ENCODE peak calls at places on chromosomes 16 and 17, in eight cellular contexts. One of them, this sample, is unnamed.

GRCh38 chr17:64006361-64007088 is 8.4 kb downstream of the PRR29 start:
- DNase-seq in stimulated activated CD4-positive, alpha-beta T cell treated with anti-CD3 and anti-CD28 coated beads, Interleukin-2, amount 100 ng/mL, for 48 hours: no peak
- DNase-seq in hepatic stellate cell: peak
- DNase-seq in stimulated activated CD8-positive, alpha-beta memory T cell treated with anti-CD3 and anti-CD28 coated beads, Interleukin-4, amount 100 ng/mL, for 1 hour: no peak
- DNase-seq in effector memory CD8-positive, alpha-beta T cell: no peak
- DNase-seq in IMR-90: no peak
- DNase-seq in heart right ventricle: peak
- DNase-seq in hippocampal formation: no peak
- DNase-seq in this sample: no peak

GRCh38 chr16:86088287-86088686 is 189.3 kb downstream of the IRF8 start:
- DNase-seq in stimulated activated CD4-positive, alpha-beta T cell treated with anti-CD3 and anti-CD28 coated beads, Interleukin-2, amount 100 ng/mL, for 48 hours: no peak
- DNase-seq in hepatic stellate cell: no peak
- DNase-seq in stimulated activated CD8-positive, alpha-beta memory T cell treated with anti-CD3 and anti-CD28 coated beads, Interleukin-4, amount 100 ng/mL, for 1 hour: no peak
- DNase-seq in effector memory CD8-positive, alpha-beta T cell: no peak
- DNase-seq in IMR-90: peak
- DNase-seq in heart right ventricle: no peak
- DNase-seq in hippocampal formation: no peak
- DNase-seq in this sample: no peak

GRCh38 chr16:4347010-4347409 is 4.1 kb downstream of the PAM16 start:
- DNase-seq in stimulated activated CD4-positive, alpha-beta T cell treated with anti-CD3 and anti-CD28 coated beads, Interleukin-2, amount 100 ng/mL, for 48 hours: no peak
- DNase-seq in hepatic stellate cell: no peak
- DNase-seq in stimulated activated CD8-positive, alpha-beta memory T cell treated with anti-CD3 and anti-CD28 coated beads, Interleukin-4, amount 100 ng/mL, for 1 hour: no peak
- DNase-seq in effector memory CD8-positive, alpha-beta T cell: no peak
- DNase-seq in IMR-90: no peak
- DNase-seq in heart right ventricle: no peak
- DNase-seq in hippocampal formation: no peak
- DNase-seq in this sample: no peak

GRCh38 chr16:67409631-67410030 is 6.6 kb downstream of the ZDHHC1 start:
- DNase-seq in stimulated activated CD4-positive, alpha-beta T cell treated with anti-CD3 and anti-CD28 coated beads, Interleukin-2, amount 100 ng/mL, for 48 hours: no peak
- DNase-seq in hepatic stellate cell: no peak
- DNase-seq in stimulated activated CD8-positive, alpha-beta memory T cell treated with anti-CD3 and anti-CD28 coated beads, Interleukin-4, amount 100 ng/mL, for 1 hour: no peak
- DNase-seq in effector memory CD8-positive, alpha-beta T cell: no peak
- DNase-seq in IMR-90: no peak
- DNase-seq in heart right ventricle: no peak
- DNase-seq in hippocampal formation: no peak
- DNase-seq in this sample: no peak

GRCh38 chr16:2473425-2473926 is 1.5 kb upstream of the TBC1D24 start:
- DNase-seq in stimulated activated CD4-positive, alpha-beta T cell treated with anti-CD3 and anti-CD28 coated beads, Interleukin-2, amount 100 ng/mL, for 48 hours: no peak
- DNase-seq in hepatic stellate cell: no peak
- DNase-seq in stimulated activated CD8-positive, alpha-beta memory T cell treated with anti-CD3 and anti-CD28 coated beads, Interleukin-4, amount 100 ng/mL, for 1 hour: no peak
- DNase-seq in effector memory CD8-positive, alpha-beta T cell: no peak
- DNase-seq in IMR-90: no peak
- DNase-seq in heart right ventricle: no peak
- DNase-seq in hippocampal formation: no peak
- DNase-seq in this sample: no peak

GRCh38 chr17:75785016-75785769 is 587 bp downstream of the UNK start:
- DNase-seq in stimulated activated CD4-positive, alpha-beta T cell treated with anti-CD3 and anti-CD28 coated beads, Interleukin-2, amount 100 ng/mL, for 48 hours: peak
- DNase-seq in hepatic stellate cell: peak
- DNase-seq in stimulated activated CD8-positive, alpha-beta memory T cell treated with anti-CD3 and anti-CD28 coated beads, Interleukin-4, amount 100 ng/mL, for 1 hour: no peak
- DNase-seq in effector memory CD8-positive, alpha-beta T cell: peak
- DNase-seq in IMR-90: peak
- DNase-seq in heart right ventricle: peak
- DNase-seq in hippocampal formation: peak
- DNase-seq in this sample: no peak

GRCh38 chr16:77974883-77975282 is 47.5 kb upstream of the CLEC3A start:
- DNase-seq in stimulated activated CD4-positive, alpha-beta T cell treated with anti-CD3 and anti-CD28 coated beads, Interleukin-2, amount 100 ng/mL, for 48 hours: no peak
- DNase-seq in hepatic stellate cell: no peak
- DNase-seq in stimulated activated CD8-positive, alpha-beta memory T cell treated with anti-CD3 and anti-CD28 coated beads, Interleukin-4, amount 100 ng/mL, for 1 hour: no peak
- DNase-seq in effector memory CD8-positive, alpha-beta T cell: no peak
- DNase-seq in IMR-90: no peak
- DNase-seq in heart right ventricle: no peak
- DNase-seq in hippocampal formation: no peak
- DNase-seq in this sample: no peak

GRCh38 chr16:56911771-56912541 is 20.0 kb upstream of the HERPUD1 start:
- DNase-seq in stimulated activated CD4-positive, alpha-beta T cell treated with anti-CD3 and anti-CD28 coated beads, Interleukin-2, amount 100 ng/mL, for 48 hours: no peak
- DNase-seq in hepatic stellate cell: peak
- DNase-seq in stimulated activated CD8-positive, alpha-beta memory T cell treated with anti-CD3 and anti-CD28 coated beads, Interleukin-4, amount 100 ng/mL, for 1 hour: no peak
- DNase-seq in effector memory CD8-positive, alpha-beta T cell: no peak
- DNase-seq in IMR-90: peak
- DNase-seq in heart right ventricle: peak
- DNase-seq in hippocampal formation: peak
- DNase-seq in this sample: no peak

GRCh38 chr17:76524598-76525512 is 12.7 kb downstream of the CYGB start:
- DNase-seq in stimulated activated CD4-positive, alpha-beta T cell treated with anti-CD3 and anti-CD28 coated beads, Interleukin-2, amount 100 ng/mL, for 48 hours: no peak
- DNase-seq in hepatic stellate cell: peak
- DNase-seq in stimulated activated CD8-positive, alpha-beta memory T cell treated with anti-CD3 and anti-CD28 coated beads, Interleukin-4, amount 100 ng/mL, for 1 hour: no peak
- DNase-seq in effector memory CD8-positive, alpha-beta T cell: no peak
- DNase-seq in IMR-90: peak
- DNase-seq in heart right ventricle: peak
- DNase-seq in hippocampal formation: no peak
- DNase-seq in this sample: no peak

GRCh38 chr16:9683677-9684076 is 498.6 kb downstream of the GRIN2A start:
- DNase-seq in stimulated activated CD4-positive, alpha-beta T cell treated with anti-CD3 and anti-CD28 coated beads, Interleukin-2, amount 100 ng/mL, for 48 hours: no peak
- DNase-seq in hepatic stellate cell: no peak
- DNase-seq in stimulated activated CD8-positive, alpha-beta memory T cell treated with anti-CD3 and anti-CD28 coated beads, Interleukin-4, amount 100 ng/mL, for 1 hour: no peak
- DNase-seq in effector memory CD8-positive, alpha-beta T cell: no peak
- DNase-seq in IMR-90: no peak
- DNase-seq in heart right ventricle: no peak
- DNase-seq in hippocampal formation: no peak
- DNase-seq in this sample: no peak

GRCh38 chr16:50473375-50473945 is 74.7 kb upstream of the NKD1 start:
- DNase-seq in stimulated activated CD4-positive, alpha-beta T cell treated with anti-CD3 and anti-CD28 coated beads, Interleukin-2, amount 100 ng/mL, for 48 hours: peak
- DNase-seq in hepatic stellate cell: no peak
- DNase-seq in stimulated activated CD8-positive, alpha-beta memory T cell treated with anti-CD3 and anti-CD28 coated beads, Interleukin-4, amount 100 ng/mL, for 1 hour: no peak
- DNase-seq in effector memory CD8-positive, alpha-beta T cell: no peak
- DNase-seq in IMR-90: no peak
- DNase-seq in heart right ventricle: no peak
- DNase-seq in hippocampal formation: no peak
- DNase-seq in this sample: no peak

GRCh38 chr16:66516172-66516807 is 33.6 kb downstream of the TK2 start:
- DNase-seq in stimulated activated CD4-positive, alpha-beta T cell treated with anti-CD3 and anti-CD28 coated beads, Interleukin-2, amount 100 ng/mL, for 48 hours: no peak
- DNase-seq in hepatic stellate cell: no peak
- DNase-seq in stimulated activated CD8-positive, alpha-beta memory T cell treated with anti-CD3 and anti-CD28 coated beads, Interleukin-4, amount 100 ng/mL, for 1 hour: no peak
- DNase-seq in effector memory CD8-positive, alpha-beta T cell: no peak
- DNase-seq in IMR-90: no peak
- DNase-seq in heart right ventricle: no peak
- DNase-seq in hippocampal formation: no peak
- DNase-seq in this sample: no peak

GRCh38 chr17:73941919-73942530 is 261.5 kb upstream of the RPL38 start:
- DNase-seq in stimulated activated CD4-positive, alpha-beta T cell treated with anti-CD3 and anti-CD28 coated beads, Interleukin-2, amount 100 ng/mL, for 48 hours: no peak
- DNase-seq in hepatic stellate cell: no peak
- DNase-seq in stimulated activated CD8-positive, alpha-beta memory T cell treated with anti-CD3 and anti-CD28 coated beads, Interleukin-4, amount 100 ng/mL, for 1 hour: no peak
- DNase-seq in effector memory CD8-positive, alpha-beta T cell: no peak
- DNase-seq in IMR-90: no peak
- DNase-seq in heart right ventricle: no peak
- DNase-seq in hippocampal formation: no peak
- DNase-seq in this sample: no peak

GRCh38 chr16:89002851-89003830 is 26.1 kb upstream of the CBFA2T3 start:
- DNase-seq in stimulated activated CD4-positive, alpha-beta T cell treated with anti-CD3 and anti-CD28 coated beads, Interleukin-2, amount 100 ng/mL, for 48 hours: no peak
- DNase-seq in hepatic stellate cell: no peak
- DNase-seq in stimulated activated CD8-positive, alpha-beta memory T cell treated with anti-CD3 and anti-CD28 coated beads, Interleukin-4, amount 100 ng/mL, for 1 hour: no peak
- DNase-seq in effector memory CD8-positive, alpha-beta T cell: no peak
- DNase-seq in IMR-90: no peak
- DNase-seq in heart right ventricle: no peak
- DNase-seq in hippocampal formation: no peak
- DNase-seq in this sample: no peak